ENCODE peak calls at places on chromosomes 5 and 9, in eight cellular contexts. J is NCI-H2029; Q is stimulated activated CD4-positive, alpha-beta T cell treated with anti-CD3 and anti-CD28 coated beads, Interleukin-2, amount 100 ng/mL, for 48 hours; O is NK-92 treated with Interleukin-12 subunit alpha and Interleukin-12 subunit beta, amount 100 ng/mL, for 24 hours; H is CD4-positive, alpha-beta T cell; Y is naive thymus-derived CD8-positive, alpha-beta T cell; C is left ventricle myocardium inferior; V is CD4-positive, alpha-beta memory T cell. R is an unnamed sample.

GRCh38 chr5:131983244-131983771 is 28.1 kb downstream of the ACSL6 start:
- DNase-seq in J (no peak), Q (no peak), O (no peak), H (no peak), Y (no peak), C (no peak), V (no peak), R (no peak)

GRCh38 chr5:33588654-33589372 is 148.0 kb downstream of the TARS1 start:
- DNase-seq in J (no peak), Q (peak), O (peak), H (no peak), Y (no peak), C (no peak), V (peak), R (no peak)

GRCh38 chr5:80736730-80737129 is 81.9 kb upstream of the DHFR start:
- DNase-seq in J (no peak), Q (no peak), O (no peak), H (no peak), Y (no peak), C (no peak), V (no peak), R (no peak)

GRCh38 chr5:60710362-60710761 is 10.4 kb upstream of the DEPDC1B start:
- DNase-seq in J (no peak), Q (no peak), O (no peak), H (no peak), Y (no peak), C (no peak), V (no peak), R (no peak)

GRCh38 chr5:118888556-118888955 is 99.8 kb downstream of the DTWD2 start:
- DNase-seq in J (no peak), Q (no peak), O (no peak), H (no peak), Y (no peak), C (no peak), V (no peak), R (no peak)

GRCh38 chr5:76402251-76402879 is 720 bp upstream of the IQGAP2 start:
- DNase-seq in J (no peak), Q (peak), O (peak), H (peak), Y (peak), C (peak), V (no peak), R (no peak)

GRCh38 chr5:162160401-162160800 is 92.8 kb downstream of the GABRG2 start:
- DNase-seq in J (no peak), Q (no peak), O (no peak), H (no peak), Y (no peak), C (no peak), V (no peak), R (no peak)

GRCh38 chr9:10274156-10274555 is 338.6 kb downstream of the PTPRD start:
- DNase-seq in J (no peak), Q (no peak), O (no peak), H (no peak), Y (no peak), C (no peak), V (no peak), R (no peak)

GRCh38 chr5:177339107-177339638 is 12.3 kb downstream of the LMAN2 start:
- DNase-seq in J (peak), Q (no peak), O (no peak), H (no peak), Y (no peak), C (no peak), V (no peak), R (peak)

GRCh38 chr9:135732569-135733257 is 30.7 kb downstream of the KCNT1 start:
- DNase-seq in J (no peak), Q (no peak), O (no peak), H (no peak), Y (no peak), C (no peak), V (no peak), R (peak)

GRCh38 chr5:60376860-60377259 is 323.1 kb downstream of the DEPDC1B start:
- DNase-seq in J (no peak), Q (no peak), O (no peak), H (no peak), Y (no peak), C (no peak), V (no peak), R (no peak)

GRCh38 chr5:157063776-157064430 is 5.0 kb upstream of the HAVCR1 start:
- DNase-seq in J (no peak), Q (no peak), O (no peak), H (no peak), Y (no peak), C (no peak), V (no peak), R (no peak)

GRCh38 chr5:107680099-107680498 is 9.4 kb upstream of the EFNA5 start:
- DNase-seq in J (no peak), Q (no peak), O (no peak), H (no peak), Y (no peak), C (no peak), V (no peak), R (no peak)

GRCh38 chr9:27967236-27967635 is 394.0 kb upstream of the C9orf72 start:
- DNase-seq in J (no peak), Q (no peak), O (no peak), H (no peak), Y (no peak), C (no peak), V (no peak), R (no peak)

GRCh38 chr9:37836386-37836785 is 35.8 kb downstream of the DCAF10 start:
- DNase-seq in J (no peak), Q (no peak), O (no peak), H (no peak), Y (no peak), C (no peak), V (no peak), R (no peak)

GRCh38 chr9:80873861-80874260 is 815.5 kb downstream of the TLE1 start:
- DNase-seq in J (no peak), Q (no peak), O (no peak), H (no peak), Y (no peak), C (no peak), V (no peak), R (no peak)

GRCh38 chr9:133577463-133578112 is 31.6 kb downstream of the FAM163B start:
- DNase-seq in J (no peak), Q (no peak), O (no peak), H (no peak), Y (no peak), C (no peak), V (no peak), R (no peak)

GRCh38 chr9:37971107-37971459 is 67.2 kb upstream of the SLC25A51 start:
- DNase-seq in J (no peak), Q (no peak), O (no peak), H (no peak), Y (no peak), C (no peak), V (no peak), R (no peak)

GRCh38 chr5:74310386-74310785 is 330.1 kb downstream of the ENC1 start:
- DNase-seq in J (no peak), Q (no peak), O (no peak), H (no peak), Y (no peak), C (no peak), V (no peak), R (no peak)

GRCh38 chr5:176846335-176847140 is 36.2 kb downstream of the UNC5A start:
- DNase-seq in J (no peak), Q (peak), O (no peak), H (no peak), Y (no peak), C (no peak), V (no peak), R (no peak)

GRCh38 chr5:172659909-172660628 is 19.0 kb downstream of the NEURL1B start:
- DNase-seq in J (peak), Q (no peak), O (no peak), H (no peak), Y (no peak), C (peak), V (no peak), R (peak)

GRCh38 chr9:87603854-87604490 is 106.3 kb downstream of the DAPK1 start:
- DNase-seq in J (no peak), Q (no peak), O (no peak), H (no peak), Y (no peak), C (no peak), V (no peak), R (no peak)

GRCh38 chr9:75462866-75463265 is 374.6 kb downstream of the OSTF1 start:
- DNase-seq in J (no peak), Q (no peak), O (no peak), H (no peak), Y (no peak), C (no peak), V (no peak), R (no peak)

GRCh38 chr9:109893222-109893621 is 113.2 kb downstream of the PALM2AKAP2 start:
- DNase-seq in J (no peak), Q (no peak), O (no peak), H (no peak), Y (no peak), C (no peak), V (no peak), R (no peak)

GRCh38 chr9:104740596-104740995 is 6.9 kb upstream of the NIPSNAP3A start:
- DNase-seq in J (no peak), Q (no peak), O (no peak), H (no peak), Y (no peak), C (no peak), V (no peak), R (no peak)

R was measured in LNCaP clone FGC.